ENCODE peak calls at places on chromosomes 2 and 18, in six cellular contexts. V, F, Z, G, W and Y are unnamed samples.
A peak's percentile ranks its signal among the peaks of the same experiment; 100 is the strongest.

GRCh38 chr18:64165906-64166305 is 17.0 kb upstream of the LINC00305 start:
- DNase-seq in V (no peak), W (no peak), F (no peak), Z (peak; percentile 21), G (no peak), Y (peak; percentile 57)

GRCh38 chr2:108586631-108587030 is 52.4 kb downstream of the LIMS1 start:
- DNase-seq in G (no peak), V (no peak), W (no peak), F (no peak), Z (no peak), Y (no peak)

GRCh38 chr2:158828378-158829136 is 33.4 kb downstream of the DAPL1 start:
- DNase-seq in V (peak; percentile 57), Z (peak; percentile 72), F (no peak), G (no peak), W (no peak), Y (no peak)

GRCh38 chr18:42644729-42645131 is 470.8 kb downstream of the RIT2 start:
- DNase-seq in Z (peak; percentile 10), G (no peak), V (peak; percentile 26), F (no peak), W (no peak), Y (no peak)

GRCh38 chr2:238926761-238927611 is 79.1 kb downstream of the TWIST2 start:
- DNase-seq in Z (no peak), V (no peak), W (no peak), F (no peak), G (no peak), Y (no peak)

GRCh38 chr2:215758691-215759090 is 254.7 kb downstream of the MREG start:
- DNase-seq in G (no peak), F (no peak), W (no peak), Z (peak; percentile 79), V (peak; percentile 92), Y (peak; percentile 54)

GRCh38 chr2:73642338-73643018 is at the start of gene NAT8:
- DNase-seq in F (no peak), V (no peak), W (peak; percentile 30), Z (no peak), G (no peak), Y (no peak)

GRCh38 chr18:59835656-59836379 is 64.0 kb upstream of the PMAIP1 start:
- DNase-seq in G (no peak), Z (peak; percentile 54), F (no peak), V (peak; percentile 19), W (no peak), Y (no peak)

GRCh38 chr18:44896817-44897216 is 216.1 kb downstream of the SETBP1 start:
- DNase-seq in V (no peak), G (no peak), W (no peak), F (no peak), Z (no peak), Y (no peak)

GRCh38 chr2:218318241-218318640 is 25.9 kb upstream of the TMBIM1 start:
- DNase-seq in V (no peak), Z (no peak), F (no peak), W (no peak), G (no peak), Y (no peak)

GRCh38 chr2:47697000-47697601 is 85.8 kb upstream of the MSH6 start:
- DNase-seq in V (no peak), G (no peak), W (no peak), Z (no peak), F (no peak), Y (no peak)

GRCh38 chr2:55010915-55011314 is 39.3 kb downstream of the RTN4 start:
- DNase-seq in W (no peak), V (peak; percentile 45), F (no peak), G (no peak), Z (peak; percentile 51), Y (peak; percentile 49)